ENCODE peak calls at places on chromosomes 3 and 15, in ten cellular contexts. One of them, this sample, is unnamed. For H3K9me3, the result is how much of the 10 kb centered on the place peaks cover.

GRCh38 chr3:42518800-42519567 is 16.5 kb downstream of the VIPR1 start:
- DNase-seq in GM23248: no peak
- DNase-seq in lower lobe of right lung: no peak
- DNase-seq in body of pancreas: no peak
- DNase-seq in hepatocyte: no peak
- DNase-seq in CD8-positive, alpha-beta T cell: peak
- DNase-seq in effector memory CD4-positive, alpha-beta T cell: peak
- DNase-seq in CD4-positive, alpha-beta T cell: no peak
- DNase-seq in transverse colon: no peak
- DNase-seq in stomach: no peak
- DNase-seq in this sample: peak

GRCh38 chr3:39184081-39184967 is 8.1 kb downstream of the XIRP1 start:
- DNase-seq in GM23248: no peak
- DNase-seq in lower lobe of right lung: no peak
- DNase-seq in body of pancreas: no peak
- DNase-seq in hepatocyte: no peak
- DNase-seq in CD8-positive, alpha-beta T cell: no peak
- DNase-seq in effector memory CD4-positive, alpha-beta T cell: no peak
- DNase-seq in CD4-positive, alpha-beta T cell: no peak
- DNase-seq in transverse colon: no peak
- DNase-seq in stomach: no peak
- DNase-seq in this sample: no peak

GRCh38 chr3:184171562-184171961 is 3.1 kb upstream of the AP2M1 start:
- DNase-seq in GM23248: peak
- DNase-seq in lower lobe of right lung: no peak
- DNase-seq in body of pancreas: no peak
- DNase-seq in hepatocyte: no peak
- DNase-seq in CD8-positive, alpha-beta T cell: no peak
- DNase-seq in effector memory CD4-positive, alpha-beta T cell: no peak
- DNase-seq in CD4-positive, alpha-beta T cell: no peak
- DNase-seq in transverse colon: no peak
- DNase-seq in stomach: no peak
- DNase-seq in this sample: no peak

GRCh38 chr3:77320514-77320913 is 280.6 kb downstream of the ROBO2 start:
- DNase-seq in GM23248: peak
- DNase-seq in lower lobe of right lung: no peak
- DNase-seq in body of pancreas: no peak
- DNase-seq in hepatocyte: peak
- DNase-seq in CD8-positive, alpha-beta T cell: no peak
- DNase-seq in effector memory CD4-positive, alpha-beta T cell: no peak
- DNase-seq in CD4-positive, alpha-beta T cell: no peak
- DNase-seq in transverse colon: no peak
- DNase-seq in stomach: no peak
- DNase-seq in this sample: no peak

GRCh38 chr3:14371573-14372474 is 30.6 kb upstream of the SLC6A6 start:
- DNase-seq in GM23248: peak
- DNase-seq in lower lobe of right lung: peak
- DNase-seq in body of pancreas: peak
- DNase-seq in hepatocyte: peak
- DNase-seq in CD8-positive, alpha-beta T cell: no peak
- DNase-seq in effector memory CD4-positive, alpha-beta T cell: no peak
- DNase-seq in CD4-positive, alpha-beta T cell: no peak
- DNase-seq in transverse colon: peak
- DNase-seq in stomach: peak
- DNase-seq in this sample: no peak

GRCh38 chr3:45965281-45966052 is 22.2 kb downstream of the CXCR6 start:
- DNase-seq in GM23248: no peak
- DNase-seq in lower lobe of right lung: no peak
- DNase-seq in body of pancreas: no peak
- DNase-seq in hepatocyte: no peak
- DNase-seq in CD8-positive, alpha-beta T cell: no peak
- DNase-seq in effector memory CD4-positive, alpha-beta T cell: no peak
- DNase-seq in CD4-positive, alpha-beta T cell: no peak
- DNase-seq in transverse colon: no peak
- DNase-seq in stomach: no peak
- DNase-seq in this sample: no peak

GRCh38 chr3:189393598-189393997 is 221.8 kb downstream of the TPRG1 start:
- DNase-seq in GM23248: no peak
- DNase-seq in lower lobe of right lung: no peak
- DNase-seq in body of pancreas: no peak
- DNase-seq in hepatocyte: peak
- DNase-seq in CD8-positive, alpha-beta T cell: no peak
- DNase-seq in effector memory CD4-positive, alpha-beta T cell: no peak
- DNase-seq in CD4-positive, alpha-beta T cell: no peak
- DNase-seq in transverse colon: peak
- DNase-seq in stomach: no peak
- DNase-seq in this sample: no peak

GRCh38 chr15:65077981-65078352 is 1.4 kb downstream of the KBTBD13 start:
- DNase-seq in GM23248: peak
- DNase-seq in lower lobe of right lung: peak
- DNase-seq in body of pancreas: peak
- DNase-seq in hepatocyte: peak
- DNase-seq in CD8-positive, alpha-beta T cell: peak
- DNase-seq in effector memory CD4-positive, alpha-beta T cell: peak
- DNase-seq in CD4-positive, alpha-beta T cell: peak
- DNase-seq in transverse colon: peak
- DNase-seq in stomach: peak
- DNase-seq in this sample: peak

GRCh38 chr15:69035205-69035917 is 20.9 kb downstream of the NOX5 start:
- DNase-seq in GM23248: no peak
- DNase-seq in lower lobe of right lung: no peak
- DNase-seq in body of pancreas: no peak
- DNase-seq in hepatocyte: peak
- DNase-seq in CD8-positive, alpha-beta T cell: no peak
- DNase-seq in effector memory CD4-positive, alpha-beta T cell: no peak
- DNase-seq in CD4-positive, alpha-beta T cell: no peak
- DNase-seq in transverse colon: peak
- DNase-seq in stomach: peak
- DNase-seq in this sample: no peak

GRCh38 chr15:92006186-92007028 is 152.9 kb downstream of the SLCO3A1 start:
- DNase-seq in GM23248: no peak
- DNase-seq in lower lobe of right lung: no peak
- DNase-seq in body of pancreas: no peak
- DNase-seq in hepatocyte: no peak
- DNase-seq in CD8-positive, alpha-beta T cell: no peak
- DNase-seq in effector memory CD4-positive, alpha-beta T cell: no peak
- DNase-seq in CD4-positive, alpha-beta T cell: no peak
- DNase-seq in transverse colon: no peak
- DNase-seq in stomach: no peak
- DNase-seq in this sample: no peak

GRCh38 chr3:196886175-196886574 is 18.5 kb downstream of the SENP5 start:
- DNase-seq in GM23248: no peak
- DNase-seq in lower lobe of right lung: no peak
- DNase-seq in body of pancreas: no peak
- DNase-seq in hepatocyte: no peak
- DNase-seq in CD8-positive, alpha-beta T cell: no peak
- DNase-seq in effector memory CD4-positive, alpha-beta T cell: no peak
- DNase-seq in CD4-positive, alpha-beta T cell: no peak
- DNase-seq in transverse colon: no peak
- DNase-seq in stomach: no peak
- DNase-seq in this sample: no peak

GRCh38 chr3:156604642-156605144 is 49.8 kb upstream of the SSR3 start:
- DNase-seq in GM23248: no peak
- DNase-seq in lower lobe of right lung: no peak
- DNase-seq in body of pancreas: no peak
- DNase-seq in hepatocyte: no peak
- DNase-seq in CD8-positive, alpha-beta T cell: no peak
- DNase-seq in effector memory CD4-positive, alpha-beta T cell: no peak
- DNase-seq in CD4-positive, alpha-beta T cell: no peak
- DNase-seq in transverse colon: no peak
- DNase-seq in stomach: no peak
- DNase-seq in this sample: no peak

GRCh38 chr15:63800739-63801138 is 33.0 kb downstream of the HERC1 start:
- DNase-seq in GM23248: no peak
- DNase-seq in lower lobe of right lung: no peak
- DNase-seq in body of pancreas: no peak
- DNase-seq in hepatocyte: no peak
- DNase-seq in CD8-positive, alpha-beta T cell: no peak
- DNase-seq in effector memory CD4-positive, alpha-beta T cell: no peak
- DNase-seq in CD4-positive, alpha-beta T cell: no peak
- DNase-seq in transverse colon: no peak
- DNase-seq in stomach: no peak
- DNase-seq in this sample: no peak

GRCh38 chr15:32132850-32133249 is 102.5 kb downstream of the CHRNA7 start:
- DNase-seq in GM23248: no peak
- DNase-seq in lower lobe of right lung: no peak
- DNase-seq in body of pancreas: no peak
- DNase-seq in hepatocyte: no peak
- DNase-seq in CD8-positive, alpha-beta T cell: no peak
- DNase-seq in effector memory CD4-positive, alpha-beta T cell: no peak
- DNase-seq in CD4-positive, alpha-beta T cell: no peak
- DNase-seq in transverse colon: no peak
- DNase-seq in stomach: no peak
- DNase-seq in this sample: no peak

GRCh38 chr3:38916706-38917105 is 100.7 kb upstream of the SCN10A start:
- DNase-seq in GM23248: peak
- DNase-seq in lower lobe of right lung: no peak
- DNase-seq in body of pancreas: no peak
- DNase-seq in hepatocyte: no peak
- DNase-seq in CD8-positive, alpha-beta T cell: no peak
- DNase-seq in effector memory CD4-positive, alpha-beta T cell: no peak
- DNase-seq in CD4-positive, alpha-beta T cell: no peak
- DNase-seq in transverse colon: no peak
- DNase-seq in stomach: no peak
- DNase-seq in this sample: no peak

DNA sequence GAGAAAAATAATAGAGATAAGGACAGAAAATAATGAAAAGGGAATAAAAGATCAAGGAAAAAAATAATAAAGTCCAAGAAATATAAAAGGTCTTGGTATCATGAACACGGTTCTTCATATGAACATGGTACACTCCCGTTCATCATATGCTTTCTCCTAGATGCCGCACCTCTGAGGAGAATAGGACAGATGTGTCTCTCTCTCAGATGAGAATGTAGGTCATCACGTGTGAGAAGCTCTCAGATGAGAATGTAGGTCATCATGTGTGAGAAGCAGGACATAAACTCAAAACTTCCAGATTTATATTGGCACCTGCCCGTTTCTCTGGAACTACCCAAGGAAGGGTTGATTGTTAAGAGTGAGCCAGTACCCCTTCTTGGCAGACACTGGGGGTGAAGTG is 29.9 kb upstream of the IQCF6 start:
- DNase-seq in GM23248: no peak
- DNase-seq in lower lobe of right lung: no peak
- DNase-seq in body of pancreas: no peak
- DNase-seq in hepatocyte: no peak
- DNase-seq in CD8-positive, alpha-beta T cell: no peak
- DNase-seq in effector memory CD4-positive, alpha-beta T cell: no peak
- DNase-seq in CD4-positive, alpha-beta T cell: no peak
- DNase-seq in transverse colon: no peak
- DNase-seq in stomach: no peak
- DNase-seq in this sample: no peak
- H3K9me3 ChIP-seq in GM23248: under half
- H3K9me3 ChIP-seq in lower lobe of right lung: under half
- H3K9me3 ChIP-seq in body of pancreas: under half
- H3K9me3 ChIP-seq in hepatocyte: under half
- H3K9me3 ChIP-seq in CD8-positive, alpha-beta T cell: under half
- H3K9me3 ChIP-seq in effector memory CD4-positive, alpha-beta T cell: under half
- H3K9me3 ChIP-seq in CD4-positive, alpha-beta T cell: under half
- H3K9me3 ChIP-seq in transverse colon: under half
- H3K9me3 ChIP-seq in stomach: under half
- H3K9me3 ChIP-seq in this sample: under half

GRCh38 chr3:44647771-44648170 is 761 bp upstream of the ZNF35 start:
- DNase-seq in GM23248: no peak
- DNase-seq in lower lobe of right lung: no peak
- DNase-seq in body of pancreas: no peak
- DNase-seq in hepatocyte: no peak
- DNase-seq in CD8-positive, alpha-beta T cell: no peak
- DNase-seq in effector memory CD4-positive, alpha-beta T cell: no peak
- DNase-seq in CD4-positive, alpha-beta T cell: no peak
- DNase-seq in transverse colon: no peak
- DNase-seq in stomach: no peak
- DNase-seq in this sample: no peak

GRCh38 chr3:44642337-44642736 is 6.2 kb upstream of the ZNF35 start:
- DNase-seq in GM23248: no peak
- DNase-seq in lower lobe of right lung: no peak
- DNase-seq in body of pancreas: no peak
- DNase-seq in hepatocyte: no peak
- DNase-seq in CD8-positive, alpha-beta T cell: no peak
- DNase-seq in effector memory CD4-positive, alpha-beta T cell: no peak
- DNase-seq in CD4-positive, alpha-beta T cell: no peak
- DNase-seq in transverse colon: no peak
- DNase-seq in stomach: no peak
- DNase-seq in this sample: no peak

GRCh38 chr3:44648564-44649229 is at the start of gene ZNF35:
- DNase-seq in GM23248: peak
- DNase-seq in lower lobe of right lung: peak
- DNase-seq in body of pancreas: peak
- DNase-seq in hepatocyte: peak
- DNase-seq in CD8-positive, alpha-beta T cell: peak
- DNase-seq in effector memory CD4-positive, alpha-beta T cell: no peak
- DNase-seq in CD4-positive, alpha-beta T cell: no peak
- DNase-seq in transverse colon: peak
- DNase-seq in stomach: peak
- DNase-seq in this sample: no peak

DNA sequence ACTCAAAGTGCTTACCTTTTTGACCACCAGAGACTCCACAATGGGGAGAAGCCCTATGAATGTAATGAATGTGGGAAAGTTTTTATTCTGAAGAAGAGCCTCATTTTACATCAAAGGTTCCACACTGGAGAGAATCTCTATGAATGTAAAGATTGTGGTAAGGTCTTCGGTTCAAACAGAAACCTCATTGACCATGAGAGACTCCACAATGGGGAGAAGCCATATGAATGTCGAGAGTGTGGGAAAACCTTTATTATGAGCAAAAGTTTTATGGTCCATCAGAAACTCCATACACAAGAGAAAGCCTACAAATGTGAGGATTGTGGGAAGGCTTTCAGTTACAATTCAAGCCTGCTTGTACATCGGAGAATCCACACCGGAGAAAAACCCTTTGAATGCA is 5.5 kb upstream of the ZNF35 start:
- DNase-seq in GM23248: no peak
- DNase-seq in lower lobe of right lung: no peak
- DNase-seq in body of pancreas: no peak
- DNase-seq in hepatocyte: no peak
- DNase-seq in CD8-positive, alpha-beta T cell: no peak
- DNase-seq in effector memory CD4-positive, alpha-beta T cell: no peak
- DNase-seq in CD4-positive, alpha-beta T cell: no peak
- DNase-seq in transverse colon: no peak
- DNase-seq in stomach: no peak
- DNase-seq in this sample: no peak
- H3K9me3 ChIP-seq in GM23248: under half
- H3K9me3 ChIP-seq in lower lobe of right lung: half or more
- H3K9me3 ChIP-seq in body of pancreas: under half
- H3K9me3 ChIP-seq in hepatocyte: under half
- H3K9me3 ChIP-seq in CD8-positive, alpha-beta T cell: under half
- H3K9me3 ChIP-seq in effector memory CD4-positive, alpha-beta T cell: under half
- H3K9me3 ChIP-seq in CD4-positive, alpha-beta T cell: half or more
- H3K9me3 ChIP-seq in transverse colon: under half
- H3K9me3 ChIP-seq in stomach: half or more
- H3K9me3 ChIP-seq in this sample: under half

GRCh38 chr3:112017081-112017480 is 17.5 kb upstream of the TMPRSS7 start:
- DNase-seq in GM23248: peak
- DNase-seq in lower lobe of right lung: no peak
- DNase-seq in body of pancreas: no peak
- DNase-seq in hepatocyte: no peak
- DNase-seq in CD8-positive, alpha-beta T cell: no peak
- DNase-seq in effector memory CD4-positive, alpha-beta T cell: no peak
- DNase-seq in CD4-positive, alpha-beta T cell: no peak
- DNase-seq in transverse colon: no peak
- DNase-seq in stomach: no peak
- DNase-seq in this sample: no peak
- H3K9me3 ChIP-seq in GM23248: under half
- H3K9me3 ChIP-seq in lower lobe of right lung: under half
- H3K9me3 ChIP-seq in body of pancreas: under half
- H3K9me3 ChIP-seq in hepatocyte: under half
- H3K9me3 ChIP-seq in CD8-positive, alpha-beta T cell: under half
- H3K9me3 ChIP-seq in effector memory CD4-positive, alpha-beta T cell: under half
- H3K9me3 ChIP-seq in CD4-positive, alpha-beta T cell: under half
- H3K9me3 ChIP-seq in transverse colon: under half
- H3K9me3 ChIP-seq in stomach: under half
- H3K9me3 ChIP-seq in this sample: under half

GRCh38 chr15:25052191-25052999 is 97.6 kb downstream of the SNRPN start:
- DNase-seq in GM23248: no peak
- DNase-seq in lower lobe of right lung: no peak
- DNase-seq in body of pancreas: peak
- DNase-seq in hepatocyte: no peak
- DNase-seq in CD8-positive, alpha-beta T cell: no peak
- DNase-seq in effector memory CD4-positive, alpha-beta T cell: no peak
- DNase-seq in CD4-positive, alpha-beta T cell: no peak
- DNase-seq in transverse colon: no peak
- DNase-seq in stomach: peak
- DNase-seq in this sample: no peak
- H3K9me3 ChIP-seq in GM23248: under half
- H3K9me3 ChIP-seq in lower lobe of right lung: half or more
- H3K9me3 ChIP-seq in body of pancreas: half or more
- H3K9me3 ChIP-seq in hepatocyte: half or more
- H3K9me3 ChIP-seq in CD8-positive, alpha-beta T cell: half or more
- H3K9me3 ChIP-seq in effector memory CD4-positive, alpha-beta T cell: half or more
- H3K9me3 ChIP-seq in CD4-positive, alpha-beta T cell: half or more
- H3K9me3 ChIP-seq in transverse colon: half or more
- H3K9me3 ChIP-seq in stomach: half or more
- H3K9me3 ChIP-seq in this sample: under half